ENCODE peak calls at places on chromosome 11, in eight cellular contexts. F, I, M, B, J, A, L and X are unnamed samples.

GRCh38 chr11:77127969-77128691 is at the start of gene MYO7A:
- DNase-seq in B (no peak), L (no peak), A (no peak), I (no peak), J (no peak), M (no peak), F (peak), X (no peak)

GRCh38 chr11:16606784-16607674 is 131.4 kb upstream of the C11orf58 start:
- DNase-seq in B (peak), F (no peak), L (no peak), M (no peak), I (no peak), J (peak), A (no peak), X (no peak)

GRCh38 chr11:12694182-12694531 is 19.9 kb downstream of the TEAD1 start:
- DNase-seq in M (no peak), I (peak), A (no peak), F (no peak), L (no peak), J (no peak), B (no peak), X (no peak)

GRCh38 chr11:75495749-75496641 is 29.7 kb downstream of the GDPD5 start:
- DNase-seq in J (no peak), B (no peak), L (no peak), I (no peak), M (no peak), A (no peak), F (no peak), X (no peak)

GRCh38 chr11:129144256-129144655 is 47.9 kb downstream of the ARHGAP32 start:
- DNase-seq in B (no peak), I (no peak), L (no peak), M (no peak), J (peak), A (no peak), F (no peak), X (no peak)

GRCh38 chr11:132024587-132025295 is 654.3 kb downstream of the NTM start:
- DNase-seq in B (no peak), L (no peak), J (peak), F (no peak), M (no peak), A (peak), I (peak), X (no peak)

GRCh38 chr11:3165916-3166267 is 782 bp upstream of the OSBPL5 start:
- DNase-seq in B (no peak), I (no peak), A (no peak), J (no peak), F (no peak), L (no peak), M (no peak), X (no peak)

GRCh38 chr11:100929377-100929776 is 200.2 kb downstream of the PGR start:
- DNase-seq in F (peak), L (no peak), J (peak), M (no peak), A (peak), B (no peak), I (peak), X (no peak)

GRCh38 chr11:128908391-128909246 is 17.5 kb downstream of the KCNJ5 start:
- DNase-seq in M (no peak), L (no peak), B (no peak), F (no peak), A (peak), I (peak), J (peak), X (no peak)

GRCh38 chr11:14768789-14769188 is 123.2 kb downstream of the CYP2R1 start:
- DNase-seq in A (no peak), J (no peak), B (peak), F (peak), M (no peak), L (no peak), I (no peak), X (no peak)

GRCh38 chr11:115961168-115962003 is 457.2 kb upstream of the CADM1 start:
- DNase-seq in L (no peak), I (no peak), F (no peak), J (no peak), M (no peak), A (no peak), B (no peak), X (no peak)

GRCh38 chr11:32576456-32576855 is 7.2 kb upstream of the EIF3M start:
- DNase-seq in F (no peak), B (no peak), J (no peak), A (no peak), I (no peak), L (no peak), M (no peak), X (no peak)

GRCh38 chr11:16905375-16905774 is 108.8 kb downstream of the PLEKHA7 start:
- DNase-seq in M (no peak), J (no peak), F (no peak), L (no peak), B (no peak), A (no peak), I (no peak), X (no peak)

GRCh38 chr11:9977554-9977953 is 313.7 kb downstream of the SWAP70 start:
- DNase-seq in J (no peak), I (no peak), B (no peak), F (no peak), M (no peak), L (no peak), A (no peak), X (no peak)

GRCh38 chr11:108286369-108286768 is 63.5 kb downstream of the ATM start:
- DNase-seq in A (no peak), M (no peak), I (no peak), J (no peak), F (no peak), L (no peak), B (no peak), X (no peak)